ENCODE peak calls at places on chromosomes 16 and 17, in four cellular contexts. B, V, C and A are unnamed samples.

GRCh38 chr16:23060458-23061320 is 88.6 kb downstream of the USP31 start:
- DNase-seq in B (peak; percentile 69), V (peak; percentile 63), C (peak; percentile 39), A (peak; percentile 31)

GRCh38 chr17:4998027-4998665 is 396 bp downstream of the KIF1C start:
- DNase-seq in B (no peak), V (peak; percentile 43), C (no peak), A (peak; percentile 36)

GRCh38 chr17:79050591-79050990 is 24.0 kb upstream of the ENGASE start:
- DNase-seq in B (no peak), V (no peak), C (no peak), A (no peak)

GRCh38 chr17:49193513-49194296 is 16.7 kb downstream of the GNGT2 start:
- DNase-seq in B (peak; percentile 62), V (peak; percentile 60), C (no peak), A (peak; percentile 51)

GRCh38 chr16:55035956-55036355 is 105.3 kb downstream of the IRX5 start:
- DNase-seq in B (no peak), V (peak; percentile 18), C (peak; percentile 31), A (no peak)

GRCh38 chr17:36934144-36934758 is 3.0 kb upstream of the LHX1 start:
- DNase-seq in B (no peak), V (no peak), C (no peak), A (no peak)

GRCh38 chr17:19000531-19001011 is 4.0 kb downstream of the FAM83G start:
- DNase-seq in B (no peak), V (no peak), C (no peak), A (no peak)

GRCh38 chr16:87570938-87571867 is 31.1 kb upstream of the JPH3 start:
- DNase-seq in B (no peak), V (peak; percentile 69), C (no peak), A (no peak)

GRCh38 chr17:1371893-1372590 is 28.0 kb downstream of the YWHAE start:
- DNase-seq in B (no peak), V (no peak), C (no peak), A (no peak)

GRCh38 chr16:57091200-57091989 is 988 bp upstream of the CPNE2 start:
- DNase-seq in B (no peak), V (peak; percentile 85), C (no peak), A (no peak)

GRCh38 chr16:26644912-26645543 is 421.7 kb upstream of the C16orf82 start:
- DNase-seq in B (no peak), V (no peak), C (no peak), A (no peak)

GRCh38 chr17:42518046-42518754 is 17.8 kb upstream of the NAGLU start:
- DNase-seq in B (no peak), V (peak; percentile 85), C (peak; percentile 95), A (no peak)

GRCh38 chr16:54080524-54081008 is 206.0 kb downstream of the IRX3 start:
- DNase-seq in B (no peak), V (peak; percentile 61), C (no peak), A (no peak)

GRCh38 chr17:70320642-70321345 is 151.5 kb downstream of the KCNJ2 start:
- DNase-seq in B (no peak), V (peak; percentile 66), C (no peak), A (no peak)

GRCh38 chr17:54948380-54948779 is 20.1 kb downstream of the COX11 start:
- DNase-seq in B (no peak), V (no peak), C (peak; percentile 93), A (no peak)

GRCh38 chr16:58230259-58230658 is 32.4 kb upstream of the CSNK2A2 start:
- DNase-seq in B (no peak), V (no peak), C (no peak), A (no peak)

GRCh38 chr16:81645303-81645702 is 133.8 kb upstream of the PLCG2 start:
- DNase-seq in B (no peak), V (peak; percentile 33), C (no peak), A (no peak)

GRCh38 chr17:4215882-4216411 is 47.8 kb downstream of the ANKFY1 start:
- DNase-seq in B (no peak), V (no peak), C (no peak), A (no peak)

GRCh38 chr17:66633322-66633965 is 201.5 kb upstream of the CACNG5 start:
- DNase-seq in B (no peak), V (no peak), C (no peak), A (no peak)

GRCh38 chr16:30982548-30983288 is 2.3 kb upstream of the HSD3B7 start:
- DNase-seq in B (no peak), V (no peak), C (no peak), A (no peak)

GRCh38 chr17:54901230-54901847 is 687 bp downstream of the TOM1L1 start:
- DNase-seq in B (no peak), V (peak; percentile 51), C (no peak), A (no peak)

GRCh38 chr16:85621698-85622433 is 8.7 kb downstream of the GSE1 start:
- DNase-seq in B (no peak), V (peak; percentile 50), C (no peak), A (no peak)

GRCh38 chr17:35742896-35743477 is 10.1 kb downstream of the GAS2L2 start:
- DNase-seq in B (no peak), V (no peak), C (no peak), A (no peak)

GRCh38 chr16:67406628-67407027 is 9.6 kb downstream of the ZDHHC1 start:
- DNase-seq in B (no peak), V (no peak), C (peak; percentile 92), A (no peak)

GRCh38 chr17:50212121-50212843 is 10.9 kb upstream of the COL1A1 start:
- DNase-seq in B (no peak), V (peak; percentile 16), C (no peak), A (no peak)

GRCh38 chr16:49281843-49282642 is 405 bp upstream of the CBLN1 start:
- DNase-seq in B (peak; percentile 16), V (peak; percentile 83), C (peak; percentile 21), A (no peak)

GRCh38 chr17:10314332-10314731 is 58.5 kb downstream of the MYH13 start:
- DNase-seq in B (no peak), V (no peak), C (no peak), A (no peak)

DNA sequence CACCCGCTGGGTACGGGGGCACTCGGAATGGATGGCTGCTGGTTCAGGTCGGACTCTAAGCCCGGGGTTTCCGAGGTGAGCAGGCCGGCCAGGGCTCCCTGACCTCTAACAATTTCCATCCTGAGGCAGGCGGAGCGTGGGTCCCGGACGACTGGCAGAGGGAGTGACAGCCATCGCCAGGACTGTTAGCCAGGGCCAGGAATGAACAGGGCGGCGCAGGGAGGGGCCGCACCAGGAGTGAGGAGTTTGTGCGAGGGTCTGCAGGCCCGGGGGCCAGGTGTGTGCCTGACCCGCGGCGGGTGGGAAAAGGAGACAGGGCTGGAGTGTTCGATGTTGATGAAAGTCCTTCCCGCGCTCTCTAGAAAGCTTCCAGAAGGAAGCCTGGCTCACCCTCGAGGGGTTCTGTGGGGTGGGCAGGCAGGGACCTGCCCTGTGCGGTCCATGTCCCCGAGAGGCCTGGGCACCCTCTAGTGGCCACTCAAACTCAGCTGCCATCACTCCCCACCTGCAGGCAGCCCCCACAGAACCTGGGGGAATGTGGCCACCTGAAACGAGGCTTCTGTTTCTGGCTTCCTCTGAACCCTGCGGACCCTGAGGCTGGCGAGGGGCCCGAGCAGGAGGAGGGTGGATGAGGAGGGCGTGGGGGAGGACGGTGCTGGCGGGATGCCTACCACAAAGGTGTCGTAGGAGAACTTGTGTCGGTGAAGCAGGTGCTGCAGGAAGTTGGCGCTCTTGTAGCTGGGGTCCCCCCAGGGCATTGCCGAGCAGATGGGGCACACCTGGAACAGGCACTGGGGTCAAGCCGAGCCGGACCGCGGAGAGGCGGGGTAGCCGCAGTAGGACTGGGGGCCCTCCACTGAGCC is 8.1 kb downstream of the RNF166 start:
- DNase-seq in B (peak; percentile 58), V (no peak), C (no peak), A (no peak)
- TF ChIP-seq CTCF in B (peak; percentile 37), V (peak; percentile 14), C (peak; percentile 33), A (no peak)

GRCh38 chr17:81392909-81393654 is 2.2 kb upstream of the BAHCC1 start:
- DNase-seq in B (no peak), V (no peak), C (no peak), A (peak; percentile 46)

GRCh38 chr17:81394831-81395599 is at the start of gene BAHCC1:
- DNase-seq in B (peak; percentile 85), V (peak; percentile 100), C (peak; percentile 98), A (peak; percentile 70)

GRCh38 chr17:81391964-81392908 is 3.0 kb upstream of the BAHCC1 start:
- DNase-seq in B (no peak), V (no peak), C (no peak), A (no peak)

GRCh38 chr17:81394377-81394747 is 895 bp upstream of the BAHCC1 start:
- DNase-seq in B (no peak), V (no peak), C (no peak), A (no peak)

DNA sequence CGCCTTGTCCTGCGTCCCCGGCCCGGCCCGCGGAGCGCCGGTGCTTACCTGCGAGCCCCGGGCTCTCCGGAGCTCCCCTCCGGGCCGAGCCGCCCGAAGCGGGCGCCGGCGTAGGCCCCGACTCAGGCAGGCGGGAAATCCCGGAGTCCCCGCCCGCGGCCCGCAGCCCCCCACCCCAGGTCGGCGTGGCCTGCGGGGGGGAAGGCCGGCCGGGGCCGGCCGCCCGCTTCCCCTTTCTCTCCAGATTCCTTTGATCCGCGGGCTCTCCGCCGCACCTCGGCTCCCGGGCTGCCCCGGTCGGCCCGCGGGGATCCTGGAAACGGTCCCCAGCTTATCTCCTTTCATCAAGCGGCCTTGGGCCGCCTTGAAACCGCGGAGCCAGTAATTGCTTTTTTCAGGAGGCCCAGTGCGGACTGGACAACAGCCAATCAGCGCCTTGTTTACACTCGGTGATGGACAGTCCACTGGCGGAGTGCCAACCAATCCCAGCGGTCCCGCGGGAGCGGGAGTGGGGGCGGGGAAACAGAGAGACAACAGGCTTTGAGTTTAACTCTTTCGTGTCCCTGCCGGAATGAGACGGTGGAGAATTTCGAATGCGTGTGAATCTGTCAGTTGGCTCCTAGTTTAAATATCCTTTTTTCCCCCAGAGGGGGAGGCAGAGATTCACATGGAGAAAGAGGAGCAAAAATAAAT is 1.4 kb upstream of the BAHCC1 start:
- DNase-seq in B (peak; percentile 79), V (peak; percentile 98), C (peak; percentile 100), A (peak; percentile 49)
- TF ChIP-seq CTCF in B (no peak), V (no peak), C (peak; percentile 12), A (no peak)

GRCh38 chr16:17474037-17474436 is 3.3 kb upstream of the XYLT1 start:
- DNase-seq in B (no peak), V (no peak), C (no peak), A (no peak)

GRCh38 chr16:17474572-17474971 is 3.8 kb upstream of the XYLT1 start:
- DNase-seq in B (peak; percentile 40), V (no peak), C (no peak), A (no peak)

GRCh38 chr16:17471745-17472075 is 950 bp upstream of the XYLT1 start:
- DNase-seq in B (no peak), V (no peak), C (peak; percentile 47), A (no peak)

GRCh38 chr16:17475104-17475503 is 4.3 kb upstream of the XYLT1 start:
- DNase-seq in B (no peak), V (no peak), C (no peak), A (no peak)

GRCh38 chr16:17476414-17477259 is 5.9 kb upstream of the XYLT1 start:
- DNase-seq in B (peak; percentile 64), V (no peak), C (peak; percentile 47), A (no peak)
- TF ChIP-seq CTCF in B (no peak), V (peak; percentile 33), C (peak; percentile 65), A (no peak)

DNA sequence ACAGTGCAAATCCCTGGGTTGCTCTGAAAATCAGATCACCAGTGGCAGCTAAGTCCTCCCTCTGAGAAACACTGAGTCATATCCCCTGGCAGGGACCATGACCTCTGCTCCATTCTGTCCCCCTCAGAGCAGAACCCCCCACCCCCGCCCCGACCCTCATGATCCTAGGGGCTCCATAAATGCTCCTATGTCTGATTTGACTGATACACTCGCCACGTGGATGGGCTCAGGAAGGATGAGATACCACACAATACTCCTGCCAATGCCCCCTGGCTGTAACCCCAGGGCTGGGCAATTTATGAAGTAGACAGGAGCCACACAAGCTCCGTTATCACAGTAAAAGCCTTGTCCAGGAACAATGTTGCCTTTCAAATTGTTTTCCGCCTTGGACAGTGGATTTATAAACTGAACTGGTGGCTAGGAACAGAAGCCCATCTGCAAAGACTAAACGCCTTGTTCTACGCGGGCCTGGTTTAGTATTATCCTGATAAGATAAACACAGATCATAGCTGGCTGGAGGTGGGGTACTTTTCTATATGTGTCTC is 394.8 kb downstream of the SLC39A11 start:
- DNase-seq in B (no peak), V (no peak), C (no peak), A (no peak)
- TF ChIP-seq CTCF in B (no peak), V (no peak), C (no peak), A (no peak)